ENCODE peak calls at places on chromosomes 1 and 21, in seven cellular contexts. T is ELR, F is smooth muscle cell of the brain vasculature, I is WTC11, S is hypothalamus, C is activated T-cell treated with anti-CD3 and anti-CD28 coated beads for 48 hours, J is NCI-H1417. Y is an unnamed sample.

GRCh38 chr1:236058141-236058626 is 6.7 kb downstream of the NID1 start:
- DNase-seq in T (peak; percentile 47), F (no peak), I (no peak), S (no peak), C (no peak), J (peak; percentile 78), Y (no peak)

GRCh38 chr1:113683384-113684152 is 75.7 kb downstream of the PHTF1 start:
- DNase-seq in T (no peak), F (no peak), I (no peak), S (no peak), C (no peak), J (no peak), Y (no peak)

GRCh38 chr1:63704443-63704842 is 69.4 kb upstream of the ROR1 start:
- DNase-seq in T (peak; percentile 23), F (no peak), I (no peak), S (no peak), C (no peak), J (peak; percentile 44), Y (no peak)

GRCh38 chr1:113452921-113453770 is 62.8 kb downstream of the MAGI3 start:
- DNase-seq in T (peak; percentile 74), F (peak; percentile 18), I (peak; percentile 12), S (no peak), C (no peak), J (peak; percentile 70), Y (peak; percentile 50)

GRCh38 chr1:21302747-21303715 is 12.8 kb upstream of the ECE1 start:
- DNase-seq in T (peak; percentile 90), F (no peak), I (no peak), S (no peak), C (no peak), J (peak; percentile 26), Y (no peak)

GRCh38 chr1:32138965-32139364 is 31.1 kb downstream of the KPNA6 start:
- DNase-seq in T (peak; percentile 89), F (no peak), I (no peak), S (no peak), C (no peak), J (peak; percentile 12), Y (no peak)

GRCh38 chr1:147641695-147642592 is 28.4 kb downstream of the ACP6 start:
- DNase-seq in T (peak; percentile 66), F (peak; percentile 24), I (peak; percentile 55), S (no peak), C (peak; percentile 21), J (peak; percentile 86), Y (peak; percentile 20)

GRCh38 chr1:234863596-234863995 is 253.6 kb upstream of the IRF2BP2 start:
- DNase-seq in T (peak; percentile 74), F (no peak), I (no peak), S (no peak), C (no peak), J (no peak), Y (no peak)

GRCh38 chr1:25550155-25550506 is 6.7 kb downstream of the LDLRAP1 start:
- DNase-seq in T (peak; percentile 64), F (no peak), I (no peak), S (no peak), C (no peak), J (no peak), Y (no peak)

GRCh38 chr1:43366179-43366578 is 1.6 kb downstream of the ELOVL1 start:
- DNase-seq in T (no peak), F (no peak), I (peak; percentile 69), S (no peak), C (peak; percentile 13), J (no peak), Y (no peak)

GRCh38 chr1:245261786-245262185 is 107.0 kb downstream of the KIF26B start:
- DNase-seq in T (no peak), F (no peak), I (no peak), S (no peak), C (no peak), J (no peak), Y (no peak)

GRCh38 chr1:217525773-217526490 is 105.0 kb downstream of the GPATCH2 start:
- DNase-seq in T (peak; percentile 44), F (no peak), I (no peak), S (no peak), C (no peak), J (no peak), Y (no peak)

GRCh38 chr1:14027099-14027498 is 327.1 kb downstream of the PRDM2 start:
- DNase-seq in T (no peak), F (no peak), I (peak; percentile 20), S (no peak), C (no peak), J (peak; percentile 81), Y (no peak)

GRCh38 chr1:244370060-244370637 is 81.6 kb downstream of the ADSS2 start:
- DNase-seq in T (no peak), F (no peak), I (no peak), S (no peak), C (no peak), J (no peak), Y (no peak)

GRCh38 chr21:37793660-37794059 is 122.6 kb downstream of the KCNJ6 start:
- DNase-seq in T (peak; percentile 63), F (no peak), I (no peak), S (no peak), C (no peak), J (no peak), Y (no peak)

GRCh38 chr1:109300650-109301151 is 6.1 kb downstream of the MYBPHL start:
- DNase-seq in T (no peak), F (no peak), I (no peak), S (no peak), C (no peak), J (no peak), Y (no peak)